ENCODE peak calls at places on chromosomes 1 and 21, in six cellular contexts. H is activated CD8-positive, alpha-beta memory T cell treated with anti-CD3 and anti-CD28 coated beads, Interleukin-2, amount 50 U/mL, for 48 hours; I is ELF-1; S is right atrium auricular region; Z is HFFc6; K is heart right ventricle. W is an unnamed sample.

GRCh38 chr1:163824006-163824405 is 502.3 kb downstream of the NUF2 start:
- DNase-seq in Z (peak), S (peak), I (no peak), K (peak), H (no peak), W (no peak)

GRCh38 chr1:42963378-42964005 is 4.8 kb upstream of the SLC2A1 start:
- DNase-seq in H (no peak), I (no peak), K (no peak), Z (peak), S (no peak), W (no peak)

GRCh38 chr21:29638761-29639327 is 301.0 kb downstream of the GRIK1 start:
- DNase-seq in S (no peak), H (no peak), Z (no peak), I (no peak), K (no peak), W (no peak)

GRCh38 chr1:93180723-93181613 is at the start of gene CCDC18:
- DNase-seq in H (no peak), S (no peak), I (no peak), Z (peak), K (no peak), W (peak)

GRCh38 chr1:186440584-186440983 is 20.3 kb downstream of the PDC start:
- DNase-seq in K (no peak), H (no peak), S (no peak), I (no peak), Z (no peak), W (no peak)

GRCh38 chr1:222618880-222619321 is 1.0 kb downstream of the MIA3 start:
- DNase-seq in K (peak), H (peak), I (peak), Z (peak), S (no peak), W (peak)

GRCh38 chr1:7454052-7454815 is 316.9 kb upstream of the VAMP3 start:
- DNase-seq in H (no peak), S (no peak), K (peak), Z (peak), I (peak), W (no peak)

GRCh38 chr1:238552271-238552670 is 661.5 kb upstream of the ZP4 start:
- DNase-seq in S (no peak), H (no peak), I (no peak), K (no peak), Z (no peak), W (no peak)

GRCh38 chr1:156543066-156543465 is 29.3 kb downstream of the IQGAP3 start:
- DNase-seq in S (no peak), Z (no peak), K (no peak), I (peak), H (no peak), W (no peak)

GRCh38 chr1:93680121-93681094 is 1.2 kb downstream of the BCAR3 start:
- DNase-seq in Z (peak), S (peak), I (peak), H (peak), K (peak), W (no peak)

GRCh38 chr1:85343213-85343611 is 66.8 kb upstream of the BCL10 start:
- DNase-seq in H (no peak), I (no peak), S (no peak), K (no peak), Z (no peak), W (no peak)

GRCh38 chr21:27149034-27149433 is 182.1 kb upstream of the ADAMTS5 start:
- DNase-seq in H (no peak), I (no peak), S (no peak), K (no peak), Z (peak), W (no peak)

GRCh38 chr1:78102916-78103315 is 57.1 kb downstream of the GIPC2 start:
- DNase-seq in K (no peak), I (no peak), Z (no peak), S (no peak), H (no peak), W (no peak)